ENCODE peak calls at places on chromosome X, in ten cellular contexts. S is neural crest cell, W is GM10248, P is Calu3, L is endothelial cell, X is breast epithelium, I is neural progenitor cell, R is tibial artery, N is AG10803, U is fibroblast of pulmonary artery. G is an unnamed sample.

GRCh38 chrX:129931411-129932136 is 25.6 kb downstream of the UTP14A start:
- DNase-seq in P (peak; percentile 81), X (peak; percentile 88), U (peak; percentile 93), R (peak; percentile 92), W (peak; percentile 82), N (peak; percentile 96), L (peak; percentile 83), I (peak; percentile 93), S (peak; percentile 70), G (peak; percentile 94)

GRCh38 chrX:10636337-10636736 is 16.0 kb upstream of the MID1 start:
- DNase-seq in S (no peak), X (no peak), L (peak; percentile 39), P (peak; percentile 56), N (peak; percentile 59), R (peak; percentile 23), U (peak; percentile 79), W (no peak), I (peak; percentile 55), G (peak; percentile 73)

GRCh38 chrX:40169193-40170086 is 71.7 kb upstream of the BCOR start:
- DNase-seq in R (no peak), N (peak; percentile 49), L (peak; percentile 69), W (peak; percentile 68), U (peak; percentile 84), X (no peak), I (peak; percentile 82), S (peak; percentile 62), P (peak; percentile 78), G (peak; percentile 92)

GRCh38 chrX:2451456-2452316 is 49.1 kb downstream of the DHRSX start:
- DNase-seq in I (peak; percentile 76), P (no peak), X (no peak), U (peak; percentile 49), N (peak; percentile 67), L (no peak), R (no peak), S (no peak), W (no peak), G (peak; percentile 79)

GRCh38 chrX:27057883-27058282 is 405.3 kb downstream of the PPP4R3C start:
- DNase-seq in N (no peak), S (no peak), P (no peak), U (no peak), X (no peak), R (no peak), I (no peak), L (no peak), W (no peak), G (no peak)

GRCh38 chrX:65513610-65514009 is 21.0 kb downstream of the LAS1L start:
- DNase-seq in L (no peak), I (no peak), W (no peak), R (no peak), P (no peak), U (no peak), N (no peak), S (no peak), X (no peak), G (no peak)

GRCh38 chrX:124211312-124211942 is 121.0 kb upstream of the TEX13D start:
- DNase-seq in W (peak; percentile 15), N (peak; percentile 23), U (peak; percentile 20), L (peak; percentile 9), P (peak; percentile 15), I (peak; percentile 50), S (no peak), R (no peak), X (no peak), G (peak; percentile 30)

GRCh38 chrX:96440941-96441340 is 243.7 kb upstream of the DIAPH2 start:
- DNase-seq in P (no peak), X (no peak), S (no peak), I (no peak), L (no peak), U (peak; percentile 69), W (no peak), R (peak; percentile 31), N (no peak), G (peak; percentile 49)

GRCh38 chrX:123884809-123885408 is 25.1 kb downstream of the XIAP start:
- DNase-seq in L (peak; percentile 6), S (peak; percentile 8), W (peak; percentile 49), X (no peak), U (peak; percentile 69), R (no peak), N (peak; percentile 52), P (peak; percentile 42), I (peak; percentile 55), G (peak; percentile 70)

GRCh38 chrX:140525448-140525847 is 20.6 kb upstream of the SOX3 start:
- DNase-seq in I (no peak), N (peak; percentile 76), R (no peak), X (no peak), U (peak; percentile 16), L (no peak), W (no peak), S (no peak), P (no peak), G (peak; percentile 6)

GRCh38 chrX:70675284-70675683 is 230.6 kb downstream of the DLG3 start:
- DNase-seq in L (no peak), I (no peak), X (no peak), P (no peak), U (no peak), R (no peak), S (no peak), W (no peak), N (no peak), G (no peak)

GRCh38 chrX:8748855-8749254 is 16.9 kb upstream of the ANOS1 start:
- DNase-seq in X (no peak), L (peak; percentile 10), S (no peak), P (peak; percentile 7), W (peak; percentile 32), U (peak; percentile 52), I (peak; percentile 43), N (peak; percentile 22), R (no peak), G (peak; percentile 63)

GRCh38 chrX:18884916-18885315 is 99.0 kb downstream of the PHKA2 start:
- DNase-seq in W (no peak), N (no peak), I (no peak), L (no peak), U (no peak), R (no peak), P (no peak), X (no peak), S (no peak), G (no peak)
- TF ChIP-seq CTCF in W (no peak), N (no peak), I (no peak), L (no peak), U (no peak), R (no peak), P (no peak), X (no peak), S (no peak), G (no peak)

GRCh38 chrX:54786972-54787371 is 11.1 kb downstream of the ITIH6 start:
- DNase-seq in N (no peak), R (no peak), W (peak; percentile 22), L (no peak), S (no peak), U (no peak), I (no peak), X (no peak), P (peak; percentile 53), G (no peak)

GRCh38 chrX:54788446-54788845 is 9.6 kb downstream of the ITIH6 start:
- DNase-seq in U (no peak), L (no peak), W (no peak), R (no peak), I (no peak), P (no peak), S (no peak), N (no peak), X (no peak), G (no peak)

DNA sequence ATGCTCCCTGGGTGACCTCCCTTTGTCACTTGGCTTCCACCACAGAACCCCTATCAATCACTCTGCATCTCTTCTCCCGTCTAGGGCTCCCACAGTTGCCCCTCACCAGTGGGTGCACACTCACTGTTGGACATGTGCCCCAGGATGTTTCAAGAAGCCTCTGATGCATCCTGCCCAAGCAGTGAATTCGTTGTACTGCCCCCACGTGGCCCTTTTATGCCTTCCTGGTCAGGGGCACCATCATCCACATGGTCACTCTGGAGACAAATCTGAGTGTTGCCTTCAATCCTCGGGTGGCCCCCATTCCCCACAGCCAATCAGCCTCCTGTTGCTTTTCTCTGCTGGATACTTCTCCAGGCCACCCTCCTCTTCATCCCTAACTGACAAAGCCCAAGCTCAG is 12.2 kb downstream of the ITIH6 start:
- DNase-seq in U (peak; percentile 32), N (peak; percentile 1), W (peak; percentile 17), S (no peak), L (peak; percentile 22), P (peak; percentile 26), X (no peak), R (no peak), I (peak; percentile 27), G (peak; percentile 35)
- TF ChIP-seq CTCF in U (peak; percentile 27), N (peak; percentile 26), W (peak; percentile 13), S (peak; percentile 32), L (no peak), P (no peak), X (no peak), R (no peak), I (peak; percentile 45), G (peak; percentile 45)

DNA sequence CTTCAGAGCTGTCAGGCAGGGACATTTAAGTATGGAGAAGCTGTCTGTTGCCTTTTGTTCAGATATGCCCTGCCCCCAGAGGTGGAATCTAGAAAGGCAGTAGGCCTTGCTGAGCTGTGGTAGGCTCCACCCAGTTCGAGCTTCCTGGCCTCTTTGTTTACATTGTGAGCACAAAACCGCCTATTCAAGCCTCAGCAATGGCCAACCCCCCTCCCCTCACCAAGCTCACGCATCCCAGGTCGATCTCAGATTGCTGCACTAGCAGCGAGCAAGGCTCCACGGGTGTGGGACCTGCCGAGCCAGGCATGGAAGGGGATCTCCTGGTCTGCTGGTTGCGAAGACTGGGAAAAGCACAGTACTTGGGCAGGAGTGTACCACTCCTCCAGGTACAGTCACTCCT is 59.3 kb downstream of the ZNF674 start:
- DNase-seq in S (no peak), N (no peak), L (no peak), X (no peak), I (peak; percentile 15), P (no peak), R (no peak), U (no peak), W (no peak), G (no peak)
- TF ChIP-seq CTCF in S (no peak), N (no peak), L (no peak), X (no peak), I (no peak), P (no peak), R (no peak), U (no peak), W (no peak), G (no peak)

GRCh38 chrX:153779891-153780677 is 757 bp upstream of the SRPK3 start:
- DNase-seq in R (no peak), S (no peak), W (no peak), L (no peak), N (no peak), P (no peak), I (no peak), U (no peak), X (no peak), G (no peak)

GRCh38 chrX:153778151-153778551 is 2.7 kb upstream of the SRPK3 start:
- DNase-seq in U (no peak), L (no peak), S (no peak), I (no peak), P (no peak), X (no peak), W (no peak), N (no peak), R (no peak), G (no peak)

GRCh38 chrX:153776611-153777045 is 4.2 kb upstream of the SRPK3 start:
- DNase-seq in W (no peak), R (no peak), X (no peak), U (no peak), S (no peak), N (no peak), P (no peak), I (no peak), L (no peak), G (no peak)

GRCh38 chrX:153777261-153778090 is 3.4 kb upstream of the SRPK3 start:
- DNase-seq in P (no peak), R (no peak), X (no peak), L (no peak), I (no peak), U (no peak), S (no peak), W (no peak), N (no peak), G (no peak)

GRCh38 chrX:153778684-153779101 is 2.1 kb upstream of the SRPK3 start:
- DNase-seq in R (no peak), W (no peak), N (no peak), P (peak; percentile 44), L (no peak), U (no peak), S (no peak), X (no peak), I (no peak), G (no peak)
- TF ChIP-seq CTCF in R (no peak), W (no peak), N (peak; percentile 4), P (peak; percentile 29), L (no peak), U (no peak), S (peak; percentile 27), X (no peak), I (peak; percentile 3), G (no peak)